ENCODE peak calls at places on chromosomes 6 and 20, in five cellular contexts. N, L, Z, E and W are unnamed samples.

GRCh38 chr20:17629025-17629424 is 53.0 kb downstream of the RRBP1 start:
- DNase-seq in E (no peak), N (no peak), L (no peak), Z (no peak), W (no peak)

GRCh38 chr6:111971866-111972532 is 81.9 kb upstream of the CCN6 start:
- DNase-seq in Z (peak), E (no peak), N (peak), L (no peak), W (peak)

GRCh38 chr6:166924531-166924930 is 31.8 kb downstream of the RNASET2 start:
- DNase-seq in N (no peak), L (no peak), Z (no peak), E (no peak), W (no peak)

GRCh38 chr20:17624551-17625245 is 54.8 kb downstream of the DSTN start:
- DNase-seq in Z (no peak), L (no peak), E (no peak), N (no peak), W (no peak)

GRCh38 chr6:44456966-44457292 is 69.4 kb downstream of the CDC5L start:
- DNase-seq in N (no peak), L (no peak), Z (no peak), E (no peak), W (no peak)

GRCh38 chr6:83846291-83846690 is 6.9 kb upstream of the RIPPLY2 start:
- DNase-seq in N (no peak), L (no peak), E (no peak), Z (no peak), W (no peak)

GRCh38 chr6:78253618-78254017 is 600.8 kb downstream of the MEI4 start:
- DNase-seq in Z (no peak), L (no peak), N (no peak), E (no peak), W (no peak)

GRCh38 chr20:11267131-11267761 is 593.4 kb upstream of the JAG1 start:
- DNase-seq in N (peak), E (no peak), Z (peak), L (peak), W (peak)

GRCh38 chr6:88183503-88183902 is 17.4 kb upstream of the CNR1 start:
- DNase-seq in L (no peak), N (no peak), Z (no peak), E (no peak), W (no peak)

GRCh38 chr6:149450679-149451360 is 34.0 kb downstream of the ZC3H12D start:
- DNase-seq in L (no peak), E (peak), Z (no peak), N (no peak), W (peak)

GRCh38 chr6:156719720-156720563 is 57.2 kb upstream of the ARID1B start:
- DNase-seq in N (peak), E (peak), Z (peak), L (peak), W (peak)

GRCh38 chr6:8852332-8852731 is 417.0 kb upstream of the SLC35B3 start:
- DNase-seq in E (no peak), Z (no peak), N (no peak), L (no peak), W (no peak)

GRCh38 chr20:36093025-36093803 is 61.3 kb upstream of the EPB41L1 start:
- DNase-seq in E (no peak), Z (peak), N (no peak), L (no peak), W (peak)

GRCh38 chr20:48908661-48909316 is 12.7 kb upstream of the ARFGEF2 start:
- DNase-seq in E (no peak), L (no peak), N (no peak), Z (no peak), W (no peak)

GRCh38 chr20:57874141-57874540 is 164.3 kb upstream of the PMEPA1 start:
- DNase-seq in E (no peak), Z (no peak), L (no peak), N (no peak), W (no peak)

GRCh38 chr6:64254558-64254957 is 619.0 kb downstream of the PHF3 start:
- DNase-seq in N (no peak), L (no peak), E (no peak), Z (no peak), W (no peak)

GRCh38 chr6:5989141-5989723 is 17.5 kb downstream of the NRN1 start:
- DNase-seq in L (no peak), E (no peak), Z (no peak), N (no peak), W (no peak)

GRCh38 chr6:140816696-140817095 is 1316.0 kb upstream of the GJE1 start:
- DNase-seq in E (no peak), N (no peak), L (no peak), Z (no peak), W (peak)

GRCh38 chr6:55980627-55981211 is 105.3 kb upstream of the BMP5 start:
- DNase-seq in E (peak), Z (peak), N (peak), L (no peak), W (peak)

GRCh38 chr6:20706293-20707165 is 172.3 kb downstream of the CDKAL1 start:
- DNase-seq in E (no peak), L (no peak), N (peak), Z (peak), W (no peak)

GRCh38 chr6:119020597-119021561 is 57.6 kb downstream of the FAM184A start:
- DNase-seq in L (no peak), N (no peak), Z (no peak), E (no peak), W (peak)

GRCh38 chr6:139153876-139154275 is 19.0 kb downstream of the HECA start:
- DNase-seq in E (no peak), L (no peak), N (peak), Z (peak), W (no peak)

GRCh38 chr20:61565791-61566190 is 313.7 kb downstream of the CDH4 start:
- DNase-seq in L (no peak), E (no peak), N (no peak), Z (no peak), W (no peak)
- H3K14ac ChIP-seq in L (no peak), E (no peak), N (no peak), Z (no peak), W (no peak)

DNA sequence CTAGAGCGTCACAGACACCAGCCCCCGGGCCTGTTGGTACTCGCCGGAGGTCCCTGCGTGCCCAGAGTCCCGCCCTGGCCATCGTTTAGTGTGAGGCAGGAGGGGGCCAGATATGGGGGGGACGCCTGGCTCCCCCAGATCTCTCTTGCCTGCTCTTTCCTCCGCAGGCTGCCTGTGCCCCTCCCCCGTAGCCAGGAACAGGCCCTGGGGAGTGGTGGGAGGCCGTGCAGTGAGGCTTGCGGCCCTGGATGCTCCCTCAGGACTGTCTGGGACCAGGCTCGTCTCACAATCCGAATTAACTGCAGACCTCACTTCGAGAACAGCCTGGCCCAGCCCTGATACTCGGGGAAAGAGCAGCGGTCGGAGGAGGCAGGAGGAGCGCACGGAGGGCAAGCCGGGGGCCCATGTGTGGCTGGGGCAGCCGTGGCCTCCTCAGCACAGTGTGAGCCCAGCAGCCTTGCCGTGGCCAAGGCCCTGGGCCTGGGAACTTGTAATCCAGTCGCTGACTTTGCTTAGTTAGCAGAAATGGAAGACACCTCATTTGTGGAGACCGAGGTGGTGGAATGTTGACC is 28.7 kb downstream of the FRMD1 start:
- DNase-seq in Z (no peak), E (no peak), L (no peak), N (no peak), W (no peak)
- H4K91ac ChIP-seq in Z (no peak), E (peak), L (no peak), N (no peak), W (peak)

DNA sequence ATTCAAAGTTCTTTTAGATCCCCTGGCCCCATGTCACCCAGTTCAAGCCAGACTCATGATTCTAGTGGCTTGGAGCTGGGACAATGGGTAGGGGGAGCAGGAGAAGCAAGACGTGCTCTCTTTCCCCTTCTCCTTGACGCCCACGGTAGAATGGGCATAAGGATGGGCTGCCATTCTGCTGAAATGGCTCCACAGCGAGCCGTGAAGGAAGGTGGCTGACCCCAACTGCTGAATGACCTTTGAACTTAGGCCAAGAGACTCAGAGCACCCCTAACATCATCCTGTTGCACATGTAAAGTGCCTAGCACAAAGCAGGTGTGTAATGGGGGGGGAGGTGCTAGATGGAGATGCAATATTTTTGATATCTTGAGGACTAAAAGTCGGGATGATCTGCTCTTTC is 15.8 kb upstream of the PTPN1 start:
- DNase-seq in E (no peak), L (no peak), Z (no peak), N (no peak), W (no peak)
- H3K14ac ChIP-seq in E (no peak), L (no peak), Z (no peak), N (no peak), W (no peak)

DNA sequence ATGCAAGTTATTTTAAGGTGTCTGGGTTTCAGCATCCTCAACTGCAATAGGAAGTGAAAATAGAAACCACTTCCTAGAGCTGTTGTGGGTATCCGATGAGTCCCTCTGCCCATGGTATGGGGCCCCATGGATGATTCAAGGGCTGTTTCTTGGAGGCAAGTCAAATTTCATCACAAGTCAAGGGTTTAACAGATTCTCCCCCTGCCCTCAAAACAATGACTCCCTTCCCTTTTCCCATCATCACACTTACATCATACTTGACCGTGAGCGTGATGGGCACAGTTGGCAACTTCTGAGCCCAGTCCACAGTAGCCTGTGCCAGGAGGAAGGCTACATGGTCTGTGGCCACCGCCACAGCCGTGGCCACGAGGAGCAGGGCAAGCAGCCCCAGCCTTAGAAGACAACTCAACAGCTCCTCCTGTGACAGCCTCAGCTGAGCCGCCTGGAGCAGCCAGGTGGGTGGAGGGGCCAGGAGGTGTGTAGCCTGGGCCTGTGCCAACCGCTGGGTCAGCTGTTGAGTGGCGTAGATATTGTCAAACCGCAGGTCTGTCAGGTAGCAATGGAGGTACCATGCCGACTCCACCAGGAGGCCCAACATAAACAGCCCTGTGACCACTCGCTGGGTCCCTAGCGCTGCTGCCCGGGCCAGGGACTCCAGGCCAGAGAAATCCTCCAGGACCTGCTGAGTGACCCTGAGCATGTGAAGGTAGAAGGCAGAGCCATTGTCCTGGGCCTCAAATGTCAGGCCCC is 5.2 kb downstream of the OCSTAMP start:
- DNase-seq in E (no peak), L (no peak), N (peak), Z (no peak), W (peak)
- H4K91ac ChIP-seq in E (no peak), L (no peak), N (no peak), Z (no peak), W (no peak)

DNA sequence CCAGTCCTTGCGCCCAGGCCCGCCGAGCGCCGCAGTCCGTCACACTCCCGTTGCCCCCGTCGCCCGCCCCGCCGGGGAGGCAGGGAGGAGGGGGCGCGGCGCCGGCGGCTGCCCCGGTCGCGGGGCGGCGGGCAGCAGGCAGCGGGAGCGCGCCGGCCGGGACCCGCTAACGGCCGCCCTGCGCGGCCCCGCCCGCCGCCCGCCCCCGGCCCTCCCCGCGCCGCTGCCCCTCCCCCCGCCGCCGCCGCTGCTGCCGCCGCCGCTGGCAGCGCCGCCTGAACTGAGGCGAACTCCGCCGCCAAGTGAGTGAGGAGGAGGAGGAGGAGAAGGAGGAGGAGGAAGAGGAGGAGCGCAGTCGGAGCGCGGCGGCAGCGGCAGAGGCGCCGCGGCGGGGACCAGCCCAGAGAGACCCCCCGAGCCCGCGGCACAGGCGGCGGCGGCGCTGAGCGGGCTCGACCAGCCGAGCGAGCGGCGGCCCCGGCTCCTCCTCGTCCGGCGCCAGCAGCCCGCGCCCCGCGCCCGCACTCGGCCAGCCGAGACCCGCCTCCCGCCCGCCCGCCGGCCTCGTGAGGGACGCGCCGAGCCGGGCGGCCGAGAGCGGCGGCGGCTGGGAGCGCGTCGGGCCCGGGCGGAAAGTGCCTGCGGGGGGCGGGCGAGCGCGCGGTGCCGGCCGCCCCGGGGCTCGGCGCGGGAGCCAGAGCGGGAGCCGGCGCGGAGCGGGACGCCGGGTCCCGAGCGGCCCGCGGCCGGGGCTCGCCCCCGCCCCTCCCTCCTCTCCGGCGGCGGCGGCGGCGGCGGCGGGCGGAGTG is at the start of gene QKI:
- DNase-seq in Z (peak), L (peak), E (peak), N (peak), W (peak)
- H3K14ac ChIP-seq in Z (peak), L (peak), E (no peak), N (peak), W (peak)

GRCh38 chr6:75748743-75749538 is at the start of gene MYO6:
- DNase-seq in E (peak), N (peak), L (peak), Z (peak), W (peak)
- H4K91ac ChIP-seq in E (peak), N (peak), L (peak), Z (peak), W (peak)

GRCh38 chr6:29625337-29625930 is 7.5 kb downstream of the GABBR1 start:
- DNase-seq in Z (no peak), L (no peak), E (no peak), N (no peak), W (no peak)

GRCh38 chr6:29628419-29629281 is 4.3 kb downstream of the GABBR1 start:
- DNase-seq in Z (peak), N (peak), E (peak), L (peak), W (peak)

GRCh38 chr6:29629571-29629970 is 3.4 kb downstream of the GABBR1 start:
- DNase-seq in Z (no peak), N (no peak), L (no peak), E (no peak), W (no peak)

GRCh38 chr6:29626948-29627761 is 5.8 kb downstream of the GABBR1 start:
- DNase-seq in N (no peak), L (no peak), E (no peak), Z (no peak), W (no peak)

GRCh38 chr6:29627762-29628418 is 5.1 kb downstream of the GABBR1 start:
- DNase-seq in E (peak), N (peak), L (peak), Z (peak), W (no peak)
- H3K14ac ChIP-seq in E (no peak), N (peak), L (peak), Z (peak), W (peak)